ENCODE peak calls at places on chromosomes 12 and 14, in five cellular contexts. One of them, this sample, is unnamed.

GRCh38 chr12:82596484-82596883 is 90.2 kb upstream of the TMTC2 start:
- DNase-seq in AG10803: no peak
- DNase-seq in heart right ventricle: no peak
- DNase-seq in sigmoid colon: no peak
- DNase-seq in fibroblast of lung: no peak
- DNase-seq in this sample: no peak

GRCh38 chr14:24483604-24484252 is 24.3 kb downstream of the CMA1 start:
- DNase-seq in AG10803: no peak
- DNase-seq in heart right ventricle: no peak
- DNase-seq in sigmoid colon: no peak
- DNase-seq in fibroblast of lung: peak
- DNase-seq in this sample: no peak

GRCh38 chr12:2902287-2902880 is 11.7 kb downstream of the TULP3 start:
- DNase-seq in AG10803: peak
- DNase-seq in heart right ventricle: no peak
- DNase-seq in sigmoid colon: peak
- DNase-seq in fibroblast of lung: peak
- DNase-seq in this sample: no peak

GRCh38 chr12:128909653-128910052 is 56.4 kb downstream of the GLT1D1 start:
- DNase-seq in AG10803: no peak
- DNase-seq in heart right ventricle: no peak
- DNase-seq in sigmoid colon: no peak
- DNase-seq in fibroblast of lung: no peak
- DNase-seq in this sample: no peak

GRCh38 chr12:95848575-95849388 is 10.0 kb upstream of the SNRPF start:
- DNase-seq in AG10803: peak
- DNase-seq in heart right ventricle: no peak
- DNase-seq in sigmoid colon: no peak
- DNase-seq in fibroblast of lung: peak
- DNase-seq in this sample: no peak

GRCh38 chr14:73381379-73382013 is 76.8 kb downstream of the NUMB start:
- DNase-seq in AG10803: no peak
- DNase-seq in heart right ventricle: no peak
- DNase-seq in sigmoid colon: no peak
- DNase-seq in fibroblast of lung: no peak
- DNase-seq in this sample: no peak

GRCh38 chr14:32565256-32565655 is 236.2 kb downstream of the AKAP6 start:
- DNase-seq in AG10803: no peak
- DNase-seq in heart right ventricle: no peak
- DNase-seq in sigmoid colon: no peak
- DNase-seq in fibroblast of lung: peak
- DNase-seq in this sample: no peak

GRCh38 chr12:1201030-1201429 is 210.0 kb downstream of the ERC1 start:
- DNase-seq in AG10803: no peak
- DNase-seq in heart right ventricle: no peak
- DNase-seq in sigmoid colon: no peak
- DNase-seq in fibroblast of lung: no peak
- DNase-seq in this sample: no peak

GRCh38 chr14:52852810-52853521 is 61.6 kb upstream of the GNPNAT1 start:
- DNase-seq in AG10803: no peak
- DNase-seq in heart right ventricle: no peak
- DNase-seq in sigmoid colon: no peak
- DNase-seq in fibroblast of lung: no peak
- DNase-seq in this sample: no peak

GRCh38 chr14:105528859-105529505 is 2.6 kb downstream of the TMEM121 start:
- DNase-seq in AG10803: no peak
- DNase-seq in heart right ventricle: no peak
- DNase-seq in sigmoid colon: no peak
- DNase-seq in fibroblast of lung: no peak
- DNase-seq in this sample: no peak

DNA sequence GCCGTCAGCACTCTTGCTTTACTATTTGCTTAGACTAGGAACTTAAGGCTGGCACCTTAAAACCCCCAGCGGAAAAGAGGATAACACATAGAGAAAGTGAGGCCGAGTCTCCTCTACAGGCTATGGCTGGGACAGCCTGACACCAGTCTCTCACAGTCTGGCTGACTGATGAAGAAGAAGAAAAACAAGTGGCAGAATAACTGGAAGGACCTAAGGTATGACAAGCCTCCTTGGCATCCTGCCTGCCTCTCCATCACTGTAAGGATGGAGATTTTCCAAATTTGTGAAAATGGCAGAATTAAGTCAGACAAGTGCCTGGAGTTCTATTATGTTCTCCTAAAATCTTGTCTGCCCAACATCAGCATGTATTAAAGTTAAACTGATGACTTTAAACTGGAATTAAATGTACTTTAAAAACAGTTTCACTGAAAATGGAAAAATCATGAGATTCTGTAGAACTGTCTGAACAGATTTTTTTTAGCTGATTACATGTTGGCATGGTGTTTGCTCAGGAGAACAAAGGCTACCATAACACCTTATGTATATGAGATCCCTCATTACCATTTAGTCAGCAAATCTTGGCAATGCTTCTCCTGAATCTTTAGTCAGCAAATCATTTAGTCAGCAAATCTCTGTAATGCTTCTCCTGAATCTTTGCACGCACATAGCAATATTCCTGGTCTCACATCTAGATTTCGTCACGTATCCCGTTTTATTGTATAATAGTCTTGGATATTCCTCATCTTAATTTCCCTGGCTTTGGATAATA is 140.3 kb upstream of the AEBP2 start:
- DNase-seq in AG10803: no peak
- DNase-seq in heart right ventricle: no peak
- DNase-seq in sigmoid colon: no peak
- DNase-seq in fibroblast of lung: peak
- DNase-seq in this sample: no peak
- TF ChIP-seq CTCF in AG10803: no peak
- TF ChIP-seq CTCF in heart right ventricle: no peak
- TF ChIP-seq CTCF in sigmoid colon: no peak
- TF ChIP-seq CTCF in fibroblast of lung: no peak
- TF ChIP-seq CTCF in this sample: no peak

GRCh38 chr12:10701226-10701681 is 21.9 kb downstream of the YBX3 start:
- DNase-seq in AG10803: peak
- DNase-seq in heart right ventricle: no peak
- DNase-seq in sigmoid colon: no peak
- DNase-seq in fibroblast of lung: no peak
- DNase-seq in this sample: no peak
- H3K4me3 ChIP-seq in AG10803: no peak
- H3K4me3 ChIP-seq in heart right ventricle: no peak
- H3K4me3 ChIP-seq in sigmoid colon: no peak
- H3K4me3 ChIP-seq in fibroblast of lung: no peak
- H3K4me3 ChIP-seq in this sample: no peak

GRCh38 chr12:9340422-9341259 is 132.4 kb upstream of the PZP start:
- DNase-seq in AG10803: peak
- DNase-seq in heart right ventricle: no peak
- DNase-seq in sigmoid colon: no peak
- DNase-seq in fibroblast of lung: peak
- DNase-seq in this sample: no peak
- TF ChIP-seq CTCF in AG10803: no peak
- TF ChIP-seq CTCF in heart right ventricle: no peak
- TF ChIP-seq CTCF in sigmoid colon: no peak
- TF ChIP-seq CTCF in fibroblast of lung: peak
- TF ChIP-seq CTCF in this sample: no peak

GRCh38 chr14:65239143-65239672 is 136.9 kb upstream of the MAX start:
- DNase-seq in AG10803: peak
- DNase-seq in heart right ventricle: no peak
- DNase-seq in sigmoid colon: no peak
- DNase-seq in fibroblast of lung: peak
- DNase-seq in this sample: peak
- H3K4me3 ChIP-seq in AG10803: no peak
- H3K4me3 ChIP-seq in heart right ventricle: no peak
- H3K4me3 ChIP-seq in sigmoid colon: no peak
- H3K4me3 ChIP-seq in fibroblast of lung: no peak
- H3K4me3 ChIP-seq in this sample: no peak

GRCh38 chr12:117188961-117189724 is 1.1 kb downstream of the FBXO21 start:
- DNase-seq in AG10803: peak
- DNase-seq in heart right ventricle: no peak
- DNase-seq in sigmoid colon: no peak
- DNase-seq in fibroblast of lung: peak
- DNase-seq in this sample: peak
- TF ChIP-seq CTCF in AG10803: no peak
- TF ChIP-seq CTCF in heart right ventricle: no peak
- TF ChIP-seq CTCF in sigmoid colon: no peak
- TF ChIP-seq CTCF in fibroblast of lung: no peak
- TF ChIP-seq CTCF in this sample: no peak

GRCh38 chr12:28189774-28190320 is 409 bp upstream of the CCDC91 start:
- DNase-seq in AG10803: no peak
- DNase-seq in heart right ventricle: no peak
- DNase-seq in sigmoid colon: no peak
- DNase-seq in fibroblast of lung: no peak
- DNase-seq in this sample: no peak

GRCh38 chr12:28190321-28191017 is at the start of gene CCDC91:
- DNase-seq in AG10803: peak
- DNase-seq in heart right ventricle: peak
- DNase-seq in sigmoid colon: peak
- DNase-seq in fibroblast of lung: peak
- DNase-seq in this sample: peak

GRCh38 chr12:28192145-28192544 is 1.9 kb downstream of the CCDC91 start:
- DNase-seq in AG10803: no peak
- DNase-seq in heart right ventricle: no peak
- DNase-seq in sigmoid colon: no peak
- DNase-seq in fibroblast of lung: no peak
- DNase-seq in this sample: no peak

GRCh38 chr12:28191018-28191595 is 851 bp downstream of the CCDC91 start:
- DNase-seq in AG10803: no peak
- DNase-seq in heart right ventricle: peak
- DNase-seq in sigmoid colon: no peak
- DNase-seq in fibroblast of lung: peak
- DNase-seq in this sample: no peak

DNA sequence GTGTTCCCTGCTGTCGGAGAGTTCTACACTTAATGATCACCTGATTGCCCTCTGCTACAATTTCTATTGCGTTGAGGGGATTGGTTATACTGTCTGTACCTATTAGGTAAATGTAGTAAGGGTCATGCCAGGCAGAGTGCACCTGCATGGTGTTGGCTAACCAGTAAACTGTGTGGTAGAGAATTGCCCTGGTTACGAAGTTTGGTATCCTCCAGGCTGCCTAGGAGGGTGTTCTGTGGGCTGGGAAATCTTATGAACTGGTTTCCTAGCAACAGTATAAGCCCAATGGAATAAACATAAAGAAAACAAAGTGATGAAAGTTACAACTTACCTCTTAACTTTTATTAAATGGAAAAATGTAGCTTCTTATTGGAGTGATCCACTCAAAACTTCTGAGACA is 1.4 kb downstream of the CCDC91 start:
- DNase-seq in AG10803: peak
- DNase-seq in heart right ventricle: no peak
- DNase-seq in sigmoid colon: no peak
- DNase-seq in fibroblast of lung: peak
- DNase-seq in this sample: no peak
- H3K4me3 ChIP-seq in AG10803: peak
- H3K4me3 ChIP-seq in heart right ventricle: peak
- H3K4me3 ChIP-seq in sigmoid colon: peak
- H3K4me3 ChIP-seq in fibroblast of lung: peak
- H3K4me3 ChIP-seq in this sample: peak